ENCODE peak calls at places on chromosomes 6 and 20, in ten cellular contexts. Q is CD8-positive, alpha-beta T cell; W is activated B cell treated with CpG ODN at 0.5 μM for 24 hours; U is upper lobe of right lung; M is effector memory CD8-positive, alpha-beta T cell; E is T-helper 17 cell; T is left cardiac atrium; N is left lung; R is central memory CD8-positive, alpha-beta T cell; K is stimulated activated memory B cell treated with anti-CD40 and anti-IgM and Interleukin-4, amounts not matched to agents 10 μg/mL and 1 μg/mL and 100 μg/mL, for 72 hours. G is an unnamed sample.

GRCh38 chr6:73314577-73315492 is 39.2 kb downstream of the DPPA5 start:
- ATAC-seq in Q (no peak), W (no peak), U (no peak), M (no peak), E (no peak), T (peak; percentile 13), N (no peak), R (no peak), K (no peak), G (no peak)

GRCh38 chr6:128209771-128210170 is 308.9 kb upstream of the THEMIS start:
- ATAC-seq in Q (no peak), W (no peak), U (no peak), M (no peak), E (no peak), T (no peak), N (no peak), R (no peak), K (no peak), G (no peak)

GRCh38 chr6:7201444-7201731 is 93.6 kb downstream of the RREB1 start:
- ATAC-seq in Q (no peak), W (no peak), U (peak; percentile 15), M (no peak), E (no peak), T (no peak), N (peak; percentile 5), R (no peak), K (no peak), G (no peak)

GRCh38 chr6:139738801-139739490 is 364.5 kb upstream of the CITED2 start:
- ATAC-seq in Q (no peak), W (no peak), U (no peak), M (no peak), E (no peak), T (no peak), N (no peak), R (no peak), K (no peak), G (no peak)

GRCh38 chr20:21147593-21147992 is 21.7 kb downstream of the KIZ start:
- ATAC-seq in Q (no peak), W (no peak), U (no peak), M (no peak), E (no peak), T (no peak), N (no peak), R (no peak), K (no peak), G (no peak)

GRCh38 chr20:53574259-53574789 is 19.3 kb downstream of the ZNF217 start:
- ATAC-seq in Q (no peak), W (no peak), U (no peak), M (no peak), E (no peak), T (no peak), N (no peak), R (no peak), K (no peak), G (no peak)

GRCh38 chr6:14361297-14361696 is 243.7 kb downstream of the CD83 start:
- ATAC-seq in Q (no peak), W (no peak), U (no peak), M (no peak), E (no peak), T (peak; percentile 81), N (no peak), R (no peak), K (no peak), G (peak; percentile 78)

GRCh38 chr6:90008908-90009501 is 114.7 kb downstream of the GJA10 start:
- ATAC-seq in Q (no peak), W (peak; percentile 37), U (no peak), M (peak; percentile 29), E (peak; percentile 36), T (no peak), N (peak; percentile 42), R (no peak), K (peak; percentile 75), G (no peak)

GRCh38 chr6:167744681-167745659 is 81.7 kb upstream of the AFDN start:
- ATAC-seq in Q (no peak), W (no peak), U (peak; percentile 13), M (no peak), E (no peak), T (peak; percentile 38), N (peak; percentile 16), R (no peak), K (no peak), G (peak; percentile 23)

GRCh38 chr6:149999636-150000035 is 25.7 kb downstream of the RAET1L start:
- ATAC-seq in Q (no peak), W (no peak), U (no peak), M (no peak), E (no peak), T (no peak), N (no peak), R (no peak), K (no peak), G (no peak)

GRCh38 chr6:125855783-125856182 is 65.0 kb downstream of the NCOA7 start:
- ATAC-seq in Q (no peak), W (no peak), U (no peak), M (no peak), E (no peak), T (no peak), N (no peak), R (no peak), K (no peak), G (no peak)

GRCh38 chr20:63345328-63346100 is 15.6 kb downstream of the CHRNA4 start:
- ATAC-seq in Q (no peak), W (no peak), U (no peak), M (no peak), E (no peak), T (peak; percentile 26), N (no peak), R (no peak), K (no peak), G (no peak)

GRCh38 chr6:130132286-130132701 is 90.5 kb downstream of the SAMD3 start:
- ATAC-seq in Q (peak; percentile 85), W (peak; percentile 75), U (peak; percentile 45), M (peak; percentile 89), E (peak; percentile 88), T (no peak), N (no peak), R (peak; percentile 92), K (peak; percentile 55), G (no peak)

GRCh38 chr6:120302041-120302440 is 952.5 kb upstream of the MAN1A1 start:
- ATAC-seq in Q (no peak), W (no peak), U (no peak), M (no peak), E (no peak), T (no peak), N (no peak), R (no peak), K (no peak), G (no peak)

GRCh38 chr20:59827138-59828056 is 106.0 kb downstream of the SYCP2 start:
- ATAC-seq in Q (no peak), W (no peak), U (no peak), M (no peak), E (no peak), T (no peak), N (no peak), R (no peak), K (no peak), G (no peak)

GRCh38 chr6:146345582-146345981 is 198.1 kb upstream of the RAB32 start:
- ATAC-seq in Q (no peak), W (no peak), U (no peak), M (no peak), E (no peak), T (no peak), N (no peak), R (no peak), K (no peak), G (no peak)

GRCh38 chr6:132715204-132715603 is 1.3 kb upstream of the VNN1 start:
- ATAC-seq in Q (no peak), W (no peak), U (peak; percentile 34), M (no peak), E (no peak), T (peak; percentile 83), N (peak; percentile 51), R (no peak), K (no peak), G (no peak)

GRCh38 chr6:168427184-168427583 is 13.8 kb upstream of the SMOC2 start:
- ATAC-seq in Q (no peak), W (no peak), U (no peak), M (no peak), E (no peak), T (no peak), N (no peak), R (no peak), K (no peak), G (no peak)

GRCh38 chr20:38833857-38834164 is 28.3 kb downstream of the PPP1R16B start:
- ATAC-seq in Q (peak; percentile 72), W (peak; percentile 80), U (no peak), M (peak; percentile 76), E (peak; percentile 85), T (no peak), N (no peak), R (peak; percentile 78), K (peak; percentile 80), G (no peak)

GRCh38 chr20:59013959-59014608 is 5.1 kb upstream of the TUBB1 start:
- ATAC-seq in Q (peak; percentile 70), W (no peak), U (no peak), M (peak; percentile 91), E (peak; percentile 85), T (peak; percentile 31), N (no peak), R (peak; percentile 90), K (no peak), G (no peak)

GRCh38 chr20:3825526-3825925 is 5.2 kb downstream of the AP5S1 start:
- ATAC-seq in Q (no peak), W (no peak), U (no peak), M (no peak), E (no peak), T (no peak), N (no peak), R (no peak), K (no peak), G (no peak)

GRCh38 chr6:36912583-36912982 is 26.8 kb downstream of the C6orf89 start:
- ATAC-seq in Q (peak; percentile 85), W (peak; percentile 7), U (no peak), M (peak; percentile 90), E (peak; percentile 91), T (no peak), N (no peak), R (peak; percentile 93), K (peak; percentile 70), G (no peak)

GRCh38 chr6:148771896-148772554 is 25.2 kb downstream of the UST start:
- ATAC-seq in Q (peak; percentile 36), W (peak; percentile 85), U (no peak), M (peak; percentile 85), E (peak; percentile 80), T (no peak), N (peak; percentile 3), R (peak; percentile 59), K (peak; percentile 75), G (no peak)

GRCh38 chr6:50259903-50260302 is 210.2 kb upstream of the DEFB112 start:
- ATAC-seq in Q (no peak), W (no peak), U (peak; percentile 39), M (no peak), E (no peak), T (no peak), N (no peak), R (no peak), K (no peak), G (no peak)

GRCh38 chr6:81838031-81838430 is 85.5 kb upstream of the TENT5A start:
- ATAC-seq in Q (no peak), W (no peak), U (peak; percentile 86), M (no peak), E (no peak), T (peak; percentile 94), N (peak; percentile 95), R (no peak), K (no peak), G (no peak)

G was measured in gastroesophageal sphincter.